ENCODE peak calls at places on chromosomes 16 and 17, in five cellular contexts. O is HepG2, E is transverse colon, Q is ascending aorta, B is pancreas. T is an unnamed sample.

GRCh38 chr17:14471052-14471451 is 170.2 kb downstream of the HS3ST3B1 start:
- DNase-seq in O (peak), E (peak), Q (no peak), B (no peak), T (no peak)

GRCh38 chr17:48439473-48439872 is 9.5 kb upstream of the SKAP1 start:
- DNase-seq in O (no peak), E (no peak), Q (no peak), B (no peak), T (no peak)

GRCh38 chr17:73003487-73003886 is 89.0 kb downstream of the SLC39A11 start:
- DNase-seq in O (peak), E (no peak), Q (no peak), B (peak), T (peak)

GRCh38 chr16:54936979-54937672 is 6.5 kb downstream of the IRX5 start:
- DNase-seq in O (no peak), E (no peak), Q (no peak), B (no peak), T (peak)

GRCh38 chr16:2791174-2791573 is 3.8 kb upstream of the PRSS33 start:
- DNase-seq in O (no peak), E (no peak), Q (no peak), B (no peak), T (no peak)

GRCh38 chr16:57204675-57205074 is 18.5 kb downstream of the RSPRY1 start:
- DNase-seq in O (no peak), E (no peak), Q (no peak), B (no peak), T (peak)

GRCh38 chr17:14308965-14309879 is 8.3 kb downstream of the HS3ST3B1 start:
- DNase-seq in O (peak), E (peak), Q (peak), B (peak), T (peak)

GRCh38 chr17:16123531-16123930 is 91.8 kb downstream of the NCOR1 start:
- DNase-seq in O (no peak), E (no peak), Q (no peak), B (no peak), T (no peak)

GRCh38 chr16:918741-919657 is 51.8 kb downstream of the LMF1 start:
- DNase-seq in O (no peak), E (no peak), Q (no peak), B (no peak), T (no peak)

GRCh38 chr16:8869212-8869987 is 594 bp upstream of the CARHSP1 start:
- DNase-seq in O (peak), E (no peak), Q (no peak), B (no peak), T (peak)
- TF ChIP-seq CTCF in O (no peak), E (peak), Q (no peak), B (no peak), T (peak)

GRCh38 chr17:80649200-80649644 is 104.6 kb downstream of the RPTOR start:
- DNase-seq in O (no peak), E (no peak), Q (no peak), B (no peak), T (no peak)
- H3K27ac ChIP-seq in O (no peak), E (no peak), Q (no peak), B (no peak), T (peak)

GRCh38 chr16:84617631-84618427 is at the start of gene COTL1:
- DNase-seq in O (peak), E (peak), Q (peak), B (peak), T (peak)

GRCh38 chr16:84619103-84619460 is 1.2 kb upstream of the COTL1 start:
- DNase-seq in O (no peak), E (no peak), Q (no peak), B (no peak), T (no peak)

GRCh38 chr16:84616515-84616914 is 1.4 kb downstream of the COTL1 start:
- DNase-seq in O (no peak), E (peak), Q (no peak), B (no peak), T (no peak)

GRCh38 chr16:84618428-84619102 is 687 bp upstream of the COTL1 start:
- DNase-seq in O (peak), E (no peak), Q (peak), B (peak), T (peak)

GRCh38 chr16:84617068-84617630 is 729 bp downstream of the COTL1 start:
- DNase-seq in O (no peak), E (peak), Q (peak), B (no peak), T (no peak)
- H3K4me3 ChIP-seq in O (peak), E (peak), Q (peak), B (peak), T (peak)

DNA sequence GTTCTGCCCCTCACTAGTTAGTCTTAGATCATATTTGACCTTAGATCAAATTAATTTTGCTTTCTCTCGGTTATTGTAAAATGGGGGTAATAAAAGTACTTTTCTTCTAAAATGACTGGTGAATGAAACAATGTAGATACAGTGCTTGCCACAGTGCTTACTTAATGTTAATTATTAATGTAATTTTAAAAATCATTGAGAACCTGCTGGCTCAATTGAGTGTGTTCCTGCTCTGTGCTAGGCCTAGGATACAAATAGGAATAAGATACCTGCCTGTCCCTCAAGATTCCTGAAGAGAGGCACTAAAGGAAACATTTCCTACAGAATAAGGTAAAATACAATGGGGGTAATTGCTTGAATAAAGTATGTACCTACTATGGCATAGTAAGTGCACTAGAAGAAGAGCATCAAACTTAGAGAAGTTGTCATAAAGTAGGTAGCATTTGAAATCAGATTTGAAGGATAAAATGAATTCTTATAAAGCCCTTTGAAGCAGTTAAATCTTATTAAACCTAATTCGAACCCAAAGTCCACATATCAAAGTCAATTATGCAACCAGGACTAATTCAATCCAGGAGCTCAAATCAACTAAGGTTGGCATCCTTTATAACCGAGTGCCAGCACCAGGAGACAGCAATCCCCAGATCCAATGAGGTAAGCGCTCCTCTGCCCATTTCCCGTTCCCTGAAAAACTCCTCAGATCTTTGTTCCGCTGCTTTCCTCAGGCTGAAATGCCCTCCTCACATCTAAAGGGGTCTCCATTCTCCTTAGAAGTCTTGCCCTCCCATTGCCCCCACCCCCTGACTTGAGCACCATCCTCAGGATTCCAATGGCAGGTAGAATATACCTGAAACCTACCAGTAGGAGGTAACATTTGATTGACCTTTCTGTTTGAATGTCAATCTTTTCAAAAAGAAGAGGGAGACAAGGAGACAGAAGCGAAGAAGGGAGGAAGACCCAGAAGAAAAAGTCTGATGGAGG is 2.4 kb upstream of the MED13 start:
- DNase-seq in O (no peak), E (no peak), Q (no peak), B (no peak), T (no peak)
- TF ChIP-seq CTCF in O (no peak), E (no peak), Q (no peak), B (no peak), T (no peak)

T was measured in WERI-Rb-1.